ENCODE peak calls at places on chromosomes 6 and 20, in eight cellular contexts. V, R, G, Z, T, J, F and W are unnamed samples.

GRCh38 chr20:17967595-17968365 is 814 bp downstream of the SNX5 start:
- DNase-seq in V (no peak), R (no peak), G (no peak), Z (peak; percentile 78), T (no peak), J (no peak), F (no peak), W (no peak)

GRCh38 chr6:132817554-132818403 is 3.4 kb downstream of the RPS12 start:
- DNase-seq in V (no peak), R (no peak), G (no peak), Z (no peak), T (no peak), J (no peak), F (no peak), W (no peak)

GRCh38 chr6:25165181-25165580 is 114.0 kb upstream of the CARMIL1 start:
- DNase-seq in V (no peak), R (no peak), G (no peak), Z (no peak), T (no peak), J (no peak), F (no peak), W (no peak)

GRCh38 chr6:168895102-168895812 is 358.4 kb downstream of the THBS2 start:
- DNase-seq in V (peak; percentile 70), R (peak; percentile 86), G (peak; percentile 88), Z (peak; percentile 42), T (peak; percentile 78), J (peak; percentile 68), F (peak; percentile 72), W (no peak)

GRCh38 chr6:89357390-89357789 is 4.9 kb upstream of the UBE2J1 start:
- DNase-seq in V (no peak), R (no peak), G (no peak), Z (no peak), T (no peak), J (no peak), F (no peak), W (no peak)

GRCh38 chr20:35101620-35102019 is 9.0 kb upstream of the TRPC4AP start:
- DNase-seq in V (no peak), R (no peak), G (no peak), Z (no peak), T (no peak), J (no peak), F (no peak), W (no peak)

GRCh38 chr6:81981812-81982211 is 229.3 kb upstream of the TENT5A start:
- DNase-seq in V (no peak), R (no peak), G (peak; percentile 19), Z (no peak), T (no peak), J (no peak), F (no peak), W (no peak)

GRCh38 chr6:165875946-165876345 is 212.9 kb upstream of the PDE10A start:
- DNase-seq in V (no peak), R (no peak), G (no peak), Z (no peak), T (no peak), J (no peak), F (no peak), W (no peak)

GRCh38 chr20:41889125-41889870 is 271.1 kb upstream of the CHD6 start:
- DNase-seq in V (no peak), R (no peak), G (no peak), Z (no peak), T (no peak), J (no peak), F (peak; percentile 5), W (no peak)

GRCh38 chr6:118808794-118809668 is 84.9 kb upstream of the ASF1A start:
- DNase-seq in V (no peak), R (no peak), G (no peak), Z (no peak), T (no peak), J (no peak), F (no peak), W (no peak)

GRCh38 chr6:44590471-44590870 is 203.0 kb downstream of the CDC5L start:
- DNase-seq in V (no peak), R (no peak), G (no peak), Z (no peak), T (no peak), J (no peak), F (no peak), W (no peak)

GRCh38 chr6:132960720-132961119 is 146.4 kb downstream of the RPS12 start:
- DNase-seq in V (no peak), R (no peak), G (no peak), Z (no peak), T (no peak), J (no peak), F (no peak), W (no peak)

GRCh38 chr6:31877125-31877650 is 1.6 kb downstream of the SLC44A4 start:
- DNase-seq in V (no peak), R (no peak), G (no peak), Z (no peak), T (no peak), J (no peak), F (no peak), W (no peak)

GRCh38 chr20:22684072-22684762 is 99.8 kb upstream of the FOXA2 start:
- DNase-seq in V (peak; percentile 55), R (peak; percentile 82), G (peak; percentile 66), Z (peak; percentile 44), T (peak; percentile 48), J (no peak), F (peak; percentile 80), W (peak; percentile 45)

GRCh38 chr6:149246691-149247384 is 70.7 kb upstream of the TAB2 start:
- DNase-seq in V (no peak), R (no peak), G (no peak), Z (no peak), T (no peak), J (no peak), F (no peak), W (no peak)

GRCh38 chr6:2858678-2859324 is 17.1 kb upstream of the SERPINB1 start:
- DNase-seq in V (no peak), R (no peak), G (no peak), Z (no peak), T (no peak), J (peak; percentile 44), F (no peak), W (no peak)

GRCh38 chr6:145743325-145743724 is 8.0 kb upstream of the EPM2A start:
- DNase-seq in V (no peak), R (no peak), G (no peak), Z (no peak), T (no peak), J (no peak), F (no peak), W (no peak)

GRCh38 chr6:33278392-33278741 is 1.4 kb downstream of the B3GALT4 start:
- DNase-seq in V (no peak), R (no peak), G (no peak), Z (no peak), T (no peak), J (no peak), F (no peak), W (no peak)

GRCh38 chr6:6712258-6712978 is 123.9 kb downstream of the LY86 start:
- DNase-seq in V (no peak), R (no peak), G (peak; percentile 76), Z (no peak), T (no peak), J (no peak), F (no peak), W (no peak)

GRCh38 chr20:9353916-9354276 is 160.5 kb upstream of the LAMP5 start:
- DNase-seq in V (no peak), R (no peak), G (no peak), Z (no peak), T (no peak), J (no peak), F (no peak), W (no peak)

GRCh38 chr6:88843040-88843439 is 120.4 kb downstream of the RNGTT start:
- DNase-seq in V (no peak), R (no peak), G (no peak), Z (no peak), T (no peak), J (no peak), F (no peak), W (no peak)

GRCh38 chr6:167697316-167697715 is 129.4 kb upstream of the AFDN start:
- DNase-seq in V (no peak), R (no peak), G (no peak), Z (no peak), T (no peak), J (no peak), F (no peak), W (no peak)

GRCh38 chr20:19815553-19815991 is 57.5 kb downstream of the RIN2 start:
- DNase-seq in V (peak; percentile 58), R (no peak), G (peak; percentile 85), Z (no peak), T (no peak), J (no peak), F (no peak), W (peak; percentile 66)

GRCh38 chr6:129131282-129131681 is 248.3 kb downstream of the LAMA2 start:
- DNase-seq in V (no peak), R (no peak), G (no peak), Z (no peak), T (peak; percentile 51), J (no peak), F (no peak), W (no peak)

GRCh38 chr6:166361080-166361429 is 18.7 kb upstream of the SFT2D1 start:
- DNase-seq in V (no peak), R (no peak), G (no peak), Z (no peak), T (peak; percentile 45), J (no peak), F (no peak), W (no peak)

GRCh38 chr6:72770959-72771358 is 149.1 kb downstream of the KCNQ5 start:
- DNase-seq in V (no peak), R (no peak), G (no peak), Z (no peak), T (no peak), J (no peak), F (no peak), W (no peak)

GRCh38 chr20:48012401-48012974 is 227.2 kb upstream of the SULF2 start:
- DNase-seq in V (no peak), R (no peak), G (no peak), Z (no peak), T (no peak), J (no peak), F (no peak), W (no peak)

GRCh38 chr20:48339147-48339985 is 488.4 kb downstream of the PREX1 start:
- DNase-seq in V (no peak), R (no peak), G (peak; percentile 80), Z (no peak), T (no peak), J (no peak), F (no peak), W (no peak)

GRCh38 chr6:5361371-5361770 is 100.1 kb downstream of the FARS2 start:
- DNase-seq in V (no peak), R (no peak), G (no peak), Z (no peak), T (no peak), J (no peak), F (no peak), W (no peak)

GRCh38 chr6:17470209-17470952 is 77.0 kb downstream of the CAP2 start:
- DNase-seq in V (no peak), R (no peak), G (no peak), Z (no peak), T (no peak), J (no peak), F (no peak), W (no peak)

GRCh38 chr6:150078788-150079187 is 9.9 kb upstream of the ULBP3 start:
- DNase-seq in V (no peak), R (no peak), G (no peak), Z (no peak), T (no peak), J (no peak), F (no peak), W (no peak)

GRCh38 chr6:15464211-15464725 is 198.6 kb downstream of the DTNBP1 start:
- DNase-seq in V (no peak), R (peak; percentile 40), G (no peak), Z (no peak), T (no peak), J (peak; percentile 48), F (peak; percentile 5), W (no peak)

GRCh38 chr6:100084301-100085161 is 90.5 kb upstream of the MCHR2 start:
- DNase-seq in V (no peak), R (no peak), G (no peak), Z (no peak), T (no peak), J (no peak), F (no peak), W (no peak)

GRCh38 chr6:102995491-102995890 is 1602.0 kb downstream of the GRIK2 start:
- DNase-seq in V (no peak), R (no peak), G (no peak), Z (no peak), T (no peak), J (no peak), F (no peak), W (no peak)